ENCODE peak calls at places on chromosomes 3 and 15, in four cellular contexts. N is CD4-positive, CD25-positive, alpha-beta regulatory T cell; L is CD8-positive, alpha-beta T cell; R is stomach. D is an unnamed sample. For H3K9me3, the result is how much of the 10 kb centered on the place peaks cover.

GRCh38 chr15:75130597-75131268 is 70.9 kb upstream of the C15orf39 start:
- DNase-seq in N (peak), L (no peak), R (no peak), D (no peak)

GRCh38 chr3:127757979-127758378 is 64.3 kb downstream of the MGLL start:
- DNase-seq in N (no peak), L (no peak), R (no peak), D (no peak)

GRCh38 chr3:176906046-176906905 is 291.0 kb downstream of the TBL1XR1 start:
- DNase-seq in N (no peak), L (no peak), R (no peak), D (no peak)

GRCh38 chr3:8519156-8519555 is 17.5 kb downstream of the LMCD1 start:
- DNase-seq in N (no peak), L (no peak), R (no peak), D (no peak)

GRCh38 chr3:177875786-177876476 is 660.3 kb upstream of the KCNMB2 start:
- DNase-seq in N (no peak), L (no peak), R (no peak), D (no peak)

GRCh38 chr3:181317521-181317920 is 328.0 kb upstream of the DNAJC19 start:
- DNase-seq in N (no peak), L (no peak), R (no peak), D (no peak)

GRCh38 chr15:100863406-100864198 is 16.0 kb upstream of the ALDH1A3 start:
- DNase-seq in N (no peak), L (no peak), R (peak), D (no peak)

GRCh38 chr3:169173231-169173630 is 490.3 kb downstream of the MECOM start:
- DNase-seq in N (no peak), L (no peak), R (no peak), D (no peak)

GRCh38 chr15:101049282-101049681 is 130.1 kb downstream of the LRRK1 start:
- DNase-seq in N (no peak), L (no peak), R (peak), D (no peak)

GRCh38 chr15:40776537-40777141 is 6.9 kb downstream of the C15orf62 start:
- DNase-seq in N (peak), L (no peak), R (peak), D (no peak)

GRCh38 chr3:88957751-88958452 is 149.5 kb upstream of the EPHA3 start:
- DNase-seq in N (no peak), L (no peak), R (no peak), D (no peak)

GRCh38 chr3:195154793-195155535 is 116.0 kb downstream of the XXYLT1 start:
- DNase-seq in N (no peak), L (no peak), R (peak), D (no peak)

GRCh38 chr15:75673426-75674247 is 25.9 kb downstream of the SNX33 start:
- DNase-seq in N (no peak), L (no peak), R (peak), D (no peak)

GRCh38 chr3:4735243-4735642 is 242.1 kb downstream of the ITPR1 start:
- DNase-seq in N (no peak), L (no peak), R (no peak), D (no peak)

GRCh38 chr15:66655997-66656396 is 46.0 kb upstream of the SMAD6 start:
- DNase-seq in N (no peak), L (no peak), R (no peak), D (no peak)

GRCh38 chr3:189304465-189305341 is 132.9 kb downstream of the TPRG1 start:
- DNase-seq in N (no peak), L (no peak), R (peak), D (peak)

GRCh38 chr3:189001559-189001958 is 170.2 kb upstream of the TPRG1 start:
- DNase-seq in N (no peak), L (no peak), R (no peak), D (no peak)

GRCh38 chr3:148450819-148451218 is 246.9 kb upstream of the AGTR1 start:
- DNase-seq in N (no peak), L (no peak), R (peak), D (no peak)

GRCh38 chr3:45112939-45113338 is 33.2 kb downstream of the CDCP1 start:
- DNase-seq in N (no peak), L (no peak), R (no peak), D (no peak)

GRCh38 chr3:114756506-114757279 is 390.4 kb downstream of the ZBTB20 start:
- DNase-seq in N (no peak), L (no peak), R (no peak), D (no peak)

GRCh38 chr3:40871411-40871810 is 327.9 kb upstream of the CTNNB1 start:
- DNase-seq in N (no peak), L (no peak), R (no peak), D (no peak)

GRCh38 chr3:179563298-179563934 is 690 bp downstream of the ACTL6A start:
- DNase-seq in N (peak), L (peak), R (peak), D (no peak)

GRCh38 chr15:86942285-86942684 is 862.6 kb downstream of the AGBL1 start:
- DNase-seq in N (no peak), L (no peak), R (no peak), D (no peak)

GRCh38 chr3:123084192-123084591 is 17.4 kb downstream of the PDIA5 start:
- DNase-seq in N (no peak), L (no peak), R (no peak), D (no peak)

GRCh38 chr3:190291994-190292584 is 30.2 kb downstream of the CLDN1 start:
- DNase-seq in N (no peak), L (no peak), R (no peak), D (no peak)

GRCh38 chr3:38549957-38550840 is 54.1 kb downstream of the EXOG start:
- DNase-seq in N (no peak), L (no peak), R (peak), D (no peak)

GRCh38 chr3:168183774-168184173 is 88.0 kb upstream of the GOLIM4 start:
- DNase-seq in N (no peak), L (no peak), R (no peak), D (no peak)

GRCh38 chr3:38522002-38522401 is 25.9 kb downstream of the EXOG start:
- DNase-seq in N (no peak), L (no peak), R (no peak), D (no peak)

GRCh38 chr3:73625124-73625665 is 454 bp upstream of the PDZRN3 start:
- DNase-seq in N (no peak), L (no peak), R (peak), D (peak)
- H3K4me3 ChIP-seq in N (no peak), L (no peak), R (peak), D (peak)

GRCh38 chr15:96121521-96121920 is 209.0 kb upstream of the NR2F2 start:
- DNase-seq in N (no peak), L (no peak), R (no peak), D (no peak)

GRCh38 chr15:96122077-96123027 is 208.1 kb upstream of the NR2F2 start:
- DNase-seq in N (no peak), L (no peak), R (no peak), D (no peak)

GRCh38 chr15:96117275-96117674 is 213.2 kb upstream of the NR2F2 start:
- DNase-seq in N (no peak), L (no peak), R (no peak), D (no peak)

GRCh38 chr15:96121066-96121465 is 209.4 kb upstream of the NR2F2 start:
- DNase-seq in N (no peak), L (no peak), R (no peak), D (no peak)

DNA sequence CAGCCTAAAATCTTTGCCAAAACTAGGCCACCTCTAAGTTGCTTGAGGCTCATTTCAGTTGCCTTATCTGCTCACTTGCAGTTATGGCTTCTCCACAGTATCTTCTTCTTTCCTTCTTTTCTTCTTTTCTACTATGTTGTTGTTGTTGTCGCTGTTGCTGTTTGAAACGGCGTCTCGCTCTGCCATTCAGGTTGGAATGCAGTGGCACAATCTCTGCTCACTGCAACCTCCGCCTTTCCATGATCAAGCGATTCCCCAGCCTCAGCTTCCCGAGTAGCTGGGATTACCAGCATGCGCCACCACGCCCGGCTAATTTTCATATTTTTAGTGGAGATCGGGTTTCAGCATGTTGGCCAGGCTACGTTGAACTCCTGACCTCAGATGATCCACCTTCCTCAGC is 210.8 kb upstream of the NR2F2 start:
- DNase-seq in N (no peak), L (no peak), R (no peak), D (no peak)
- H3K27ac ChIP-seq in N (no peak), L (no peak), R (no peak), D (no peak)

GRCh38 chr3:136184703-136185102 is 11.4 kb downstream of the MSL2 start:
- DNase-seq in N (no peak), L (no peak), R (no peak), D (no peak)

GRCh38 chr3:136186850-136187249 is 9.3 kb downstream of the MSL2 start:
- DNase-seq in N (no peak), L (no peak), R (no peak), D (no peak)

GRCh38 chr3:136187868-136188267 is 8.3 kb downstream of the MSL2 start:
- DNase-seq in N (no peak), L (no peak), R (no peak), D (no peak)

GRCh38 chr3:136189043-136189442 is 7.1 kb downstream of the MSL2 start:
- DNase-seq in N (no peak), L (no peak), R (no peak), D (no peak)

DNA sequence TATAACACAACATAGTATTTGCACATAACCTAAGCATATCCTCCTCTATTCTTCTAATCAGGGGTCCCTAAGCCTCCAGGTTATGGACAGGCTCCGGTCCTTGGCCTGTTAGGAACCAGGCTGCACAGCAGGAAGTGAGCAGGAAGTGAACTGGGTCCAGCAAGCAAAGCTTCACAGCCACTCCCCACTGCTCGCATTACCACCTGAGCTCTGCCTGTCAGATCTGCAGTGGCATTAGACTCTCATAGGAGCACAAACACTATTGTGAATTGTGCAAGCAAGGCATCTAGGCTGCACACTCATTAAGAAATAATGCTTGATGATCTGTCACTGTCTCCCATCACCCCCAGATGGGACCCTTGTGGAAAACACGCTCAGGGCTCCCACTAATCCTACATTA is 9.8 kb downstream of the MSL2 start:
- DNase-seq in N (peak), L (peak), R (peak), D (no peak)
- H3K9me3 ChIP-seq in N (under half), L (under half), R (under half), D (under half)

GRCh38 chr15:79116771-79117170 is 26.2 kb upstream of the RASGRF1 start:
- DNase-seq in N (no peak), L (no peak), R (no peak), D (no peak)

GRCh38 chr15:79117442-79118204 is 27.0 kb upstream of the RASGRF1 start:
- DNase-seq in N (no peak), L (no peak), R (no peak), D (no peak)

GRCh38 chr15:79113831-79114230 is 23.3 kb upstream of the RASGRF1 start:
- DNase-seq in N (no peak), L (no peak), R (no peak), D (no peak)

GRCh38 chr15:79115971-79116370 is 25.4 kb upstream of the RASGRF1 start:
- DNase-seq in N (no peak), L (no peak), R (no peak), D (no peak)

DNA sequence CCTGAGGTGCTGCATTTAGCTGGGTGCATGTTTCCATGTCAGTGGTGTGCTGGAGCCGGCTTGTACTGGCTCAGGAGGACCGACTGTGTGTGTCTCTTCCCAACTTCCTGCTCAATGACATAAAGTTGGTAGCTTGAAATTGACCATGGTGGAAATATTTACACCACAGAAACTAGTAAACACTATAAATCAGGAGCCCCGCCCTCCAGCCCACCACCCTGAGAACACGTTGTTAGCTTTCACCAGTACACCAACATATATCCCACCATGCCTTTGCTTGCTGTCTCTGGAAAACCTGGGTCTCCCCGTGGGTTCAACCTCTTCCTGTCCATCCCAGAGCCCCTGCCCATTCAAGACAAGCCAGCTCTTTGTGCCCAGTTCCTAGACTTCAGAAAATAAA is 24.9 kb upstream of the RASGRF1 start:
- DNase-seq in N (no peak), L (no peak), R (no peak), D (no peak)
- H3K4me3 ChIP-seq in N (no peak), L (no peak), R (no peak), D (no peak)

GRCh38 chr3:79878697-79879096 is 110.9 kb upstream of the ROBO1 start:
- DNase-seq in N (no peak), L (no peak), R (no peak), D (no peak)
- H3K27ac ChIP-seq in N (no peak), L (no peak), R (no peak), D (no peak)

GRCh38 chr3:6449099-6449498 is 411.8 kb upstream of the GRM7 start:
- DNase-seq in N (no peak), L (no peak), R (no peak), D (no peak)

GRCh38 chr3:6452974-6453373 is 407.9 kb upstream of the GRM7 start:
- DNase-seq in N (no peak), L (no peak), R (no peak), D (no peak)

GRCh38 chr3:6447166-6447801 is 413.6 kb upstream of the GRM7 start:
- DNase-seq in N (no peak), L (no peak), R (no peak), D (no peak)

GRCh38 chr3:6444888-6445658 is 415.8 kb upstream of the GRM7 start:
- DNase-seq in N (no peak), L (no peak), R (no peak), D (no peak)

DNA sequence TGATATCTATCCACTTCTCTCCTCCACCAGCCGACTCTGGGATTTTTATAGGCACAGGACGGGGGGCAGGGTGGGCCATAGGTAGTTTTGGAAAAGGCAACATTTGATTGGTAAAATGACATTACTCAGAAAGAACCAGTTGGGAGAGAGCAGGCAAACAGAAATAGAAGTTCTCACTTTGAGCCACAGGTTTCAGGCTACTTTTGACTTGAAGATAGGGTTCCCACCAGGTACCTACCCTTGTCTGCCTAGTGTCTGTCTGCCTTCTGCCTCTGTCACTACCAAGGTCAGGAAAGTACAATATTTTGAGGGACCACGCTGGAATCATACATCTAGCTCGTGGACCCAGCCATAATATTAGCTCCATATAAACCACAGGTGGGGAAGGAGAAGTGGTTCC is 412.9 kb upstream of the GRM7 start:
- DNase-seq in N (no peak), L (no peak), R (no peak), D (no peak)
- H3K9me3 ChIP-seq in N (under half), L (under half), R (under half), D (under half)

DNA sequence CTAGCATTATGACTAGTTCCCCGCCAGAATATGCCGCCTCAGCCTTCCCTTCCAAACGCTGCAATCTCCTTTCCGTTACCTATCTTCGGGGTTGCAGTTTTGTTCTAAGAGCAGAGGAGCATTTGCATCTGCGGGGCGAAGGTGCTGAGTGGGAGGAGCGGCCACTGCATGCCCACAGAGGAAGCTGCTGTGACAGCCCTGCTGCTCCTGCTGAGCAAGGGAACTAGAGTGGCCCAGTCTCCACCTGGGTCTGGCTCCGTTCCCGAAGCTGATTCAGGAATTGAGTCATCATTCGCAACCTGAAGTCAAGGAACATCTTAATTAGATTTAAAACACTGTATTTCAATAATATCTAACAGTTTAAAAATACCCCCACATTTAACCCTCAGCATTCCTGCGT is 98.2 kb upstream of the TJP1 start:
- DNase-seq in N (no peak), L (no peak), R (peak), D (no peak)
- H3K4me3 ChIP-seq in N (no peak), L (no peak), R (no peak), D (no peak)

GRCh38 chr15:98433856-98434255 is 214.5 kb upstream of the IGF1R start:
- DNase-seq in N (no peak), L (no peak), R (no peak), D (no peak)

GRCh38 chr15:98428253-98428989 is 219.9 kb upstream of the IGF1R start:
- DNase-seq in N (peak), L (peak), R (peak), D (no peak)

GRCh38 chr15:98433302-98433701 is 215.0 kb upstream of the IGF1R start:
- DNase-seq in N (no peak), L (no peak), R (no peak), D (no peak)

GRCh38 chr15:98425173-98425572 is 223.2 kb upstream of the IGF1R start:
- DNase-seq in N (no peak), L (no peak), R (no peak), D (no peak)

GRCh38 chr15:98431171-98431570 is 217.2 kb upstream of the IGF1R start:
- DNase-seq in N (no peak), L (no peak), R (no peak), D (no peak)
- H3K27ac ChIP-seq in N (no peak), L (no peak), R (no peak), D (no peak)

GRCh38 chr3:20924646-20925395 is 738.8 kb upstream of the SGO1 start:
- DNase-seq in N (no peak), L (no peak), R (no peak), D (no peak)
- H3K9me3 ChIP-seq in N (under half), L (under half), R (under half), D (under half)